ENCODE peak calls at places on chromosomes 2 and 18, in four cellular contexts. Y is mesendoderm; P is A673; A is CD8-positive, alpha-beta T cell. J is an unnamed sample. For H3K4me1, the result is how much of the 10 kb centered on the place peaks cover.

GRCh38 chr2:181352158-181352557 is 105.0 kb upstream of the ITGA4 start:
- DNase-seq in Y (no peak), A (no peak), P (no peak), J (no peak)

GRCh38 chr2:211085056-211085680 is 528.8 kb downstream of the CPS1 start:
- DNase-seq in P (peak), Y (peak), A (no peak), J (no peak)

GRCh38 chr2:136572335-136572734 is 193.0 kb upstream of the THSD7B start:
- DNase-seq in P (no peak), Y (no peak), A (no peak), J (no peak)

GRCh38 chr2:26989156-26989555 is 18.7 kb downstream of the MAPRE3 start:
- DNase-seq in A (no peak), Y (no peak), P (no peak), J (no peak)

GRCh38 chr2:129050116-129050515 is 731.4 kb upstream of the HS6ST1 start:
- DNase-seq in Y (peak), A (no peak), P (no peak), J (no peak)

GRCh38 chr2:137009953-137010352 is 244.6 kb downstream of the THSD7B start:
- DNase-seq in A (no peak), Y (no peak), P (no peak), J (no peak)

GRCh38 chr2:12807907-12808810 is 91.4 kb downstream of the TRIB2 start:
- DNase-seq in P (no peak), A (no peak), Y (no peak), J (no peak)

GRCh38 chr2:11953258-11953657 is 206.8 kb downstream of the LPIN1 start:
- DNase-seq in P (no peak), A (no peak), Y (no peak), J (no peak)

GRCh38 chr2:218980800-218981389 is 4.1 kb downstream of the FEV start:
- DNase-seq in A (no peak), Y (no peak), P (no peak), J (no peak)

GRCh38 chr18:23627325-23627724 is 35.4 kb downstream of the ANKRD29 start:
- DNase-seq in A (no peak), P (peak), Y (no peak), J (no peak)

GRCh38 chr2:239055756-239056493 is 208.0 kb downstream of the TWIST2 start:
- DNase-seq in A (no peak), Y (no peak), P (no peak), J (no peak)

GRCh38 chr2:189498205-189498604 is 56.9 kb downstream of the WDR75 start:
- DNase-seq in A (no peak), P (no peak), Y (no peak), J (no peak)

GRCh38 chr2:172021955-172022354 is 22.2 kb downstream of the METAP1D start:
- DNase-seq in A (no peak), P (peak), Y (peak), J (no peak)

GRCh38 chr2:49110571-49111315 is 43.6 kb downstream of the FSHR start:
- DNase-seq in P (no peak), Y (no peak), A (no peak), J (no peak)

DNA sequence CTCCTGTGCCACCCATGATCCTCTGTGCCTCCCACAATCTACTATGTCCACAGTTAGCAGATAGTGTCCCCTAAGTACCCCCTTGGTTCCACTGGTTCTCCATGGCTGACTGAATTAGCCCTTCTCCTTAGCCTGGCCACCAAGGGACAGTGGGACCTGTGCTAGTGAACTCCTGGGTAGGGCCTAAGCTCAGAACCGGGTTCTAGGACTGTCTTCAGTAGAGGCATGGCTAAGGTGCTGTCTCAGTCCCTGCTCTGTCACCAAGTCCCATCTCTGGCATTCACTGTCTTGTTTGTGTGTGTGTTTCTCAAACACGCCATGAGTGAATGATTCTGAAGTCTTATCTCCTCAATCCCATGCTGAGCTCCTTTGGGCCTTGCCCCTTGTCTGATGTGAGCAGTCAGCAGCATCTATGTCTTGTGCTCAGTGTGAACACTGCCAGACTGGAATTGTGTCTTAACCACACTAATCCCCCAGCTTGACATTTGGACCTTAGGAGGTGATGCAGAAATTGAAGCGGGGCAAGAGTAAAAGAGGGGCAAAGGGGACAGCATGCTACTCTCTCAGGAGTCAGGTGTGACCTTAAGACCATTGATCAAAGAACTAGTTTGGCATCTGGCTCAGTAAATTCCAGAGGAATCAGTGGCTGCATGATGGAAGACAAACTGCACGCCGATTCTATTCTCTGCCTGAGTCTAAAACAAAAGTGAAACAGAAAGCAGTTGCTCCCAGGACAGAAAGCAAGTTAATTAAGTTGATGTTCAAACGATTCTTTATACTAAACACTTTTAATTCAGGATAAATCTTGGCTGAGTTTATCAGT is 190.5 kb downstream of the ALPK2 start:
- DNase-seq in A (no peak), P (no peak), Y (no peak), J (no peak)
- H3K27ac ChIP-seq in A (no peak), P (no peak), Y (no peak), J (no peak)

DNA sequence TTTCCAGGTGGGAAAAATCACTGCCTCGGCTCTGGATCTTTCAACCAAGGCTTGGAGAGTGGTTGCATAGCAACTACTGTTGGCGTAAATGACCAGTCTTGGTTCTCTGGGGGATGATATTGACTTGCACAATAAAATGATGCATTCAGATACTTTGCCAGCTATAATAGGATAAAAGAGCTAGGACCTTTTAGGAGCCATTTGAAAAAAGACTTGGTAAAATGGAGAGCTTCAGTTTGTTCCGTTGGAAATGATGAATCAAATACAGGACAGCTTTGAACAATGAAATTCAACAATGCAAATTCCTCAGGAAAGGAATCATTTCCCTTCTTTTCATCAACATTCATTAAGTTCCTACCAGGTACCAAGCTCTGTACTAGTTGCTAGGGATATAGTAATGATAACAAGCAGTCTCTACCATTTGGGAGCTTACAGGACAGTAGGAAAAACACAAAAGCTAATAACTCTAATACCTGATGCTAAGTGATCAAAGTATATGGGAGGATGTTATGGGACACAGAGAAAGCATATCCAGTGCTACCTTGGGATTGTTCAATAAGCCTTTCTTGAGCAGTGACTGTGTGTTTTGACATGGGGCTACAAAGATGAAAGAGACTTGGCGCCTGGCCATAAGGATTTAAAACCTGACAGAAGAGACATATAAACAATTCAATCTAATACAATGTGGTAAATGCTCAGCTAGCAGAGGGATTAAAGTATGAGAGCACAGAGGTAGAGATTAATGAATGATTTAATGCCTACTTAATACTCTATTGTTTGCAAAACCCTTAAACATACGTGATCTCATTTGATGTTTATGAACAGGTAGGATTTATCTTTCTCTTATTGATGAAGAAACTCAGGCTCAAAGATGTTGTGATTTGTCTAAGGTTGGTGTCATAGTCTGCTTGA is 110.7 kb downstream of the QPCT start:
- DNase-seq in P (peak), Y (peak), A (no peak), J (no peak)
- H3K4me1 ChIP-seq in P (under half), Y (under half), A (under half), J (under half)

GRCh38 chr2:222670191-222671038 is 1.0 kb upstream of the MOGAT1 start:
- DNase-seq in Y (no peak), P (no peak), A (no peak), J (no peak)

GRCh38 chr2:222669353-222669752 is 2.1 kb upstream of the MOGAT1 start:
- DNase-seq in Y (no peak), A (no peak), P (no peak), J (no peak)

GRCh38 chr2:222672068-222672401 is 577 bp downstream of the MOGAT1 start:
- DNase-seq in P (no peak), Y (no peak), A (no peak), J (no peak)

GRCh38 chr2:222673273-222673672 is 1.8 kb downstream of the MOGAT1 start:
- DNase-seq in Y (peak), P (no peak), A (no peak), J (no peak)

GRCh38 chr2:222671259-222672067 is at the start of gene MOGAT1:
- DNase-seq in Y (peak), A (no peak), P (no peak), J (no peak)
- H3K27ac ChIP-seq in Y (no peak), A (no peak), P (no peak), J (no peak)

GRCh38 chr2:221289389-221289788 is 282.7 kb downstream of the EPHA4 start:
- DNase-seq in P (peak), Y (peak), A (no peak), J (no peak)

GRCh38 chr2:221293949-221294736 is 278.0 kb downstream of the EPHA4 start:
- DNase-seq in P (no peak), A (no peak), Y (peak), J (no peak)

GRCh38 chr2:221283896-221284295 is 288.2 kb downstream of the EPHA4 start:
- DNase-seq in P (no peak), Y (no peak), A (no peak), J (no peak)

GRCh38 chr2:221285156-221285555 is 286.9 kb downstream of the EPHA4 start:
- DNase-seq in Y (no peak), P (no peak), A (no peak), J (no peak)

GRCh38 chr2:221289846-221290245 is 282.3 kb downstream of the EPHA4 start:
- DNase-seq in P (no peak), A (no peak), Y (no peak), J (no peak)
- H3K4me1 ChIP-seq in P (under half), A (under half), Y (under half), J (under half)

DNA sequence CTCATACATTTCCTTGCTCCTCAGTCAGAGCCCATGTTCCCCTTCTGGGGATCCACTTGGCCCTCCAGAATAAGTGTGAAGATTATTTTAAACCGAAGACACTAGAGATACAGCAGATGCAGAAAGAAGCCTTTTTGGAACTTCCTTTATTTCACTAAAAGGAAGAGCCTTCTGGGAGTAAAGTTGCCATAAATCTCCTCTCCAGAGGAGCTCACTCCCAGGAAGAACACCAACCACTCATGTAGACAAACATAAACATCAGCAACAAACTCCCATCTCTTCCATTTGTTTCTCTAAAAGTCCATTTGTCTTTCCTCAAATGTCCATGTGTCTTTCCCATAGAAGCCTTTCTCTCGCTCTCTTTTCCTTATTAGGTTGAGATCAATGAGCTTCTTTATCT is 62.4 kb upstream of the MSH6 start:
- DNase-seq in P (no peak), Y (no peak), A (no peak), J (no peak)
- H3K27ac ChIP-seq in P (no peak), Y (no peak), A (no peak), J (no peak)

DNA sequence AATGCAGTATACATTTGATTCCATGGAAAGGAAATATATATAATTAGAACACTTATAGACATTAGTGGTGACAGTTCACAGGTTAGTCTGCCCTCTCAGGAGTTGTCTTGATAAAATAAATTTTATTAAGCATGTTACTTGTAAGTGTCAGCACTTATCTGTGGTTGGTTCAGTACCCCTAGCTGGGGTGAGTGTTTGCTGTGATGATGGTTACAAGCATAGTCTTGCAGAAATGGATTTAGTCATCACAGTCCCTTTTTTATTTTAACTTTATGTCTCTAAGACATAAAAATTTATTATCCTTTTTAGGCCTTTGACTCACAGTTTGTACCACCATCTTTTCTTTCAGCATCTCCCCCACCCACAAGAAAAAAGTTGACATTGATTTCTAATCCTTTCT is 52.1 kb downstream of the NCK2 start:
- DNase-seq in A (no peak), P (no peak), Y (no peak), J (no peak)
- H3K4me1 ChIP-seq in A (half or more), P (under half), Y (under half), J (half or more)

DNA sequence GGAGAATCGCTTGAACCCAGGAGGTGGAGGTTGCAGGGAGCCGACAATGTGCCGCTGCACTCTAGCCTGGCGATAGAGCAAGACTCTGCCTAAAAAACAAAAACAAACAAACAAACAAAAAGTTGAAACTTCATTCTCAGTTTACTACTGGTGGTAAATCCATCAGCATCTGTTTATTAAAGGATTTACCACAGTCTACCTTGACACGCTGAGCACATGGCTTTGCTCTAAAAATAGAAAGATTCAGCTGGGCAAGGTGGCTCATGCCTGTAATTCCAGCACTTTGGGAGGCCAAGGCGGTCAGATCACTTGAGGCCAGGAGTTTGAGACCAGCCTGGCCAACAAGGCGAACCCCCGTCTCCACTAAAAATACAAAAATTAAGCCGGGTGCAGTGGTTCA is 201.3 kb downstream of the TGIF1 start:
- DNase-seq in P (no peak), Y (no peak), A (no peak), J (no peak)
- H3K27ac ChIP-seq in P (no peak), Y (no peak), A (no peak), J (no peak)

DNA sequence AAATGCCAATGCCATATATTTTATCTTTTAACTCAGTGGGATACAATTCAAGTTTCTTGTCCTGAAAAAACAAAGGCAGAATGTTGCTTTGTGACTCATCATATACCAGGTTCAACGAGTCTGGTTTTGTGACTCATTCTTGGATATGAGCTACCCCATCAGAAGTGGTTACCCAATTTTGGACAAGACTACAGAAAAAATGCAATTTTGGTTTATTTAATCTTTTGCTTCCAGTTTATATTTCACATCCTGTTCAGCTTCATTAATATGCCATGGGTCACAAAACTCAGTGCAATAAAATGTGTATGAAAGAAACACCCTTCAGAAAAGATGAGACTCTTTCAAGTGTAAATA is 25.0 kb downstream of the FN1 start:
- DNase-seq in P (peak), Y (no peak), A (no peak), J (no peak)
- H3K4me1 ChIP-seq in P (under half), Y (under half), A (under half), J (under half)

GRCh38 chr18:9104244-9104901 is 1.9 kb downstream of the NDUFV2 start:
- DNase-seq in P (no peak), Y (no peak), A (no peak), J (no peak)
- H3K27ac ChIP-seq in P (peak), Y (no peak), A (peak), J (peak)

J was measured in effector memory CD4-positive, alpha-beta T cell.